ENCODE peak calls at places on chromosomes 16 and 17, in nine cellular contexts. U, E, R, A, S, X, G, J and C are unnamed samples.

GRCh38 chr17:596287-596686 is 118.4 kb downstream of the VPS53 start:
- DNase-seq in U (no peak), E (peak), R (peak), A (no peak), S (no peak), X (no peak), G (no peak), J (no peak), C (peak)

GRCh38 chr17:1154704-1155103 is 25.1 kb downstream of the ABR start:
- DNase-seq in U (peak), E (no peak), R (no peak), A (no peak), S (no peak), X (peak), G (no peak), J (no peak), C (no peak)

GRCh38 chr17:57902800-57903759 is 52.1 kb downstream of the CUEDC1 start:
- DNase-seq in U (peak), E (peak), R (peak), A (peak), S (peak), X (peak), G (no peak), J (peak), C (peak)

GRCh38 chr17:51154176-51154575 is 817 bp downstream of the NME1 start:
- DNase-seq in U (no peak), E (peak), R (no peak), A (peak), S (no peak), X (no peak), G (no peak), J (no peak), C (peak)

GRCh38 chr17:64992325-64992802 is 64.2 kb downstream of the GNA13 start:
- DNase-seq in U (no peak), E (peak), R (peak), A (no peak), S (no peak), X (no peak), G (no peak), J (no peak), C (peak)

GRCh38 chr16:30066882-30067583 is 1.5 kb downstream of the ALDOA start:
- DNase-seq in U (peak), E (no peak), R (peak), A (no peak), S (no peak), X (no peak), G (no peak), J (peak), C (no peak)

GRCh38 chr17:56815711-56816110 is 18.0 kb downstream of the C17orf67 start:
- DNase-seq in U (no peak), E (peak), R (no peak), A (no peak), S (peak), X (no peak), G (no peak), J (no peak), C (no peak)

GRCh38 chr16:14301150-14302030 is 230.3 kb downstream of the MRTFB start:
- DNase-seq in U (no peak), E (no peak), R (peak), A (no peak), S (no peak), X (no peak), G (no peak), J (no peak), C (peak)

GRCh38 chr17:48155889-48156670 is 48.5 kb downstream of the SNX11 start:
- DNase-seq in U (no peak), E (no peak), R (no peak), A (no peak), S (no peak), X (no peak), G (no peak), J (no peak), C (no peak)

GRCh38 chr16:74591914-74592650 is 14.8 kb downstream of the GLG1 start:
- DNase-seq in U (no peak), E (no peak), R (no peak), A (no peak), S (no peak), X (no peak), G (no peak), J (peak), C (no peak)

GRCh38 chr16:88739139-88739974 is 33.1 kb downstream of the CTU2 start:
- DNase-seq in U (no peak), E (no peak), R (no peak), A (no peak), S (no peak), X (no peak), G (no peak), J (no peak), C (no peak)
- H3K27ac ChIP-seq in U (no peak), E (no peak), R (no peak), A (no peak), S (peak), X (no peak), G (no peak), J (no peak), C (no peak)

DNA sequence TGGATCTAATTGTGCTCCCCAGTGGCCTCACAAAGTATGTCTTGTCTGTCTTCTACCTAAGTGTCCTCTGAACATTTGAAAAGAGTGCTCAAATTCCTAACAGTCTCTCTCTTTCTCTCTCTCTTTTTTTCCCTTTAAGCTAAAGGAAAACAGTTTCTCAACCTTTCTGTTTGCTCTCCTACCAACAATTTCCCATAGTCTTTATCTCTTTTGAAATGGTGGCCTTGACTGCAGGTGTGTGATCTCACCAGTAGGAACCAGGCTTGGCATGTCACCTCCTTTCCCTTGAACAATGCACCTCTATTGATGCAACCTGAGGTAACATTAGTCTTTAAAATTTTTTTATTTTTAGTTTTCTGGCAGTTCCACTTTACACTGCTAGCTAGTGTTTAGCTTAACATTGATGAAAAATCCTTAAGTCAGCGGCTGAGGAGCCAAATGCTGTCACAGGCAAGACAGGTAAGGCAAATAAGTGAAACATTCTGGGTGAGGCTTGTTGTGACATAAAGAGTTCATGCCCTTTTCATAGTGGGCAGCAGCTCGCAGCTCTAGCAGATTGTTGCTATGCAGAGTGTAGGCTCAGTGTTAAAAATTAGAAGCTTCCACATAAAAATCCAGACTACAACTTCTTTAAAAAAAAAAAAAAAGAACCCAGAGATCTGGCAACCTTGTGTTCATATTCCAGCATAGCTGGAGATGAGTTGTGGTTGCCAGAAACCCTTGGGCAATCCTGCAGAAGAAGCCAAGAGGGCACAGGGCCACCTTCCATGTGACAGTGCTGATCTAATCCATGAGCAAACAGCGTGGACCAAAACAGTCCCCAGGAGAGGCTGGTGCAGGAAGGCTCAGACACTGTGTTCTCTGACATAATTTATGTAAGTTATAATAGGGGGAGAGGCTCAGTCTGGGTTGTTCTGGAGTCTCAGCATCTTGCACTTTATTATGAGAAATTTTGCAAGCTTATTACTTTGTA is 273.6 kb downstream of the HAPSTR1 start:
- DNase-seq in U (peak), E (no peak), R (peak), A (no peak), S (peak), X (peak), G (no peak), J (peak), C (no peak)
- H3K27ac ChIP-seq in U (peak), E (no peak), R (peak), A (no peak), S (peak), X (peak), G (no peak), J (peak), C (no peak)

GRCh38 chr16:69410285-69410990 is 14.0 kb upstream of the CYB5B start:
- DNase-seq in U (no peak), E (peak), R (peak), A (no peak), S (no peak), X (no peak), G (no peak), J (no peak), C (no peak)
- H3K27ac ChIP-seq in U (no peak), E (peak), R (peak), A (no peak), S (peak), X (no peak), G (no peak), J (no peak), C (peak)

GRCh38 chr17:43382776-43383175 is 16.0 kb upstream of the ARL4D start:
- DNase-seq in U (no peak), E (no peak), R (no peak), A (no peak), S (no peak), X (no peak), G (no peak), J (no peak), C (no peak)

GRCh38 chr17:43381621-43382020 is 17.2 kb upstream of the ARL4D start:
- DNase-seq in U (no peak), E (no peak), R (peak), A (no peak), S (no peak), X (no peak), G (no peak), J (no peak), C (no peak)

GRCh38 chr17:43378766-43379165 is 20.0 kb upstream of the ARL4D start:
- DNase-seq in U (no peak), E (no peak), R (no peak), A (no peak), S (no peak), X (no peak), G (no peak), J (peak), C (no peak)

GRCh38 chr17:43381204-43381603 is 17.6 kb upstream of the ARL4D start:
- DNase-seq in U (no peak), E (no peak), R (no peak), A (no peak), S (no peak), X (no peak), G (no peak), J (peak), C (no peak)

GRCh38 chr17:43380307-43380706 is 18.5 kb upstream of the ARL4D start:
- DNase-seq in U (no peak), E (no peak), R (no peak), A (no peak), S (no peak), X (no peak), G (no peak), J (no peak), C (no peak)
- H3K27ac ChIP-seq in U (no peak), E (no peak), R (no peak), A (no peak), S (no peak), X (no peak), G (no peak), J (no peak), C (no peak)

DNA sequence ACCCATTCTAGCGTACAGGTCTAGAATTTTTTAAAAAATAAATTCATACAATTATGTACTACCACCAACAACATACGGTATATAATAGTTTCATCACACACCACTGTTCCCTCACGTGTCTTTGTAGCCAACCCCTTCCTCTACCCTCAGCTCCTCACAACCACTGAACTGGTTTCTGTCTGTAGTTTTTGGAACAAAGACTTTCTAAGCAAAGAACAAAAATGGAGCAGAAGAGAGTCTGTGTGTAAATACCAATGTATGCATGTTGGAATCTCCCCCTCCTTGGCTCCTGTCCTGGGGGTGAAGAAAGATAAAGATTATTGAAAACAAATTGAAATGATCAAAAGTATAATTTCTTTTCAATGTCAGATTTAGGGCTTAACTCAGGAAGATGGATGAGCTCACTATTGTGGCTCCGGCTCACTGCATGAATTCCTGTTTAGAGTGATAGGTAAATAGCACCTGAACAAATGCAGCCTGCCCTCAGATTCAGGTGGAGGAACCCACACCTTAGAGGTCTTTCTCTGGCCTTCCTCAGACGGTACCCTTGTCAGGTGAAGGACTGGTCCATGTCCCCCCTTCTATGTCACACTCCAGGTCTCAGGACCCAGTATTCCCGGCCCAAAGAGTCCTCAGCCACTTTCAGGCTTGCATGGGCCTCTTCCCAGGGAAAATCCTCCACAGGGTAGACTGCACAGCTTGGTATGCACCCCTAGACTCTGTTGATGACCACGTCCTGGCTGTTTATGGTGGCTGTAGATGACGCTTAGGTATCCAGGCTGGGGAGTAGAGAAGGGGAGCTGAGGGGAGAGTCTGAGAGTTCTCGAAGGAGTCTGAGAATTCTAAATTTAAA is 32.1 kb upstream of the CCR7 start:
- DNase-seq in U (no peak), E (no peak), R (no peak), A (no peak), S (peak), X (no peak), G (no peak), J (no peak), C (no peak)
- H3K27ac ChIP-seq in U (no peak), E (no peak), R (no peak), A (no peak), S (no peak), X (no peak), G (no peak), J (peak), C (no peak)

GRCh38 chr16:1465567-1465915 is 9.3 kb downstream of the CLCN7 start:
- DNase-seq in U (no peak), E (no peak), R (no peak), A (no peak), S (no peak), X (no peak), G (no peak), J (no peak), C (no peak)

GRCh38 chr16:1468456-1468855 is 6.4 kb downstream of the CLCN7 start:
- DNase-seq in U (no peak), E (no peak), R (peak), A (no peak), S (no peak), X (no peak), G (no peak), J (no peak), C (no peak)

GRCh38 chr16:1464894-1465566 is 9.8 kb downstream of the CLCN7 start:
- DNase-seq in U (no peak), E (no peak), R (no peak), A (no peak), S (no peak), X (no peak), G (no peak), J (no peak), C (no peak)

GRCh38 chr16:1466054-1466453 is 8.8 kb downstream of the CLCN7 start:
- DNase-seq in U (no peak), E (no peak), R (no peak), A (no peak), S (no peak), X (no peak), G (no peak), J (no peak), C (no peak)

GRCh38 chr16:1466968-1467521 is 7.8 kb downstream of the CLCN7 start:
- DNase-seq in U (no peak), E (peak), R (peak), A (no peak), S (no peak), X (no peak), G (no peak), J (no peak), C (no peak)
- H3K27ac ChIP-seq in U (no peak), E (no peak), R (peak), A (no peak), S (no peak), X (no peak), G (no peak), J (no peak), C (no peak)

DNA sequence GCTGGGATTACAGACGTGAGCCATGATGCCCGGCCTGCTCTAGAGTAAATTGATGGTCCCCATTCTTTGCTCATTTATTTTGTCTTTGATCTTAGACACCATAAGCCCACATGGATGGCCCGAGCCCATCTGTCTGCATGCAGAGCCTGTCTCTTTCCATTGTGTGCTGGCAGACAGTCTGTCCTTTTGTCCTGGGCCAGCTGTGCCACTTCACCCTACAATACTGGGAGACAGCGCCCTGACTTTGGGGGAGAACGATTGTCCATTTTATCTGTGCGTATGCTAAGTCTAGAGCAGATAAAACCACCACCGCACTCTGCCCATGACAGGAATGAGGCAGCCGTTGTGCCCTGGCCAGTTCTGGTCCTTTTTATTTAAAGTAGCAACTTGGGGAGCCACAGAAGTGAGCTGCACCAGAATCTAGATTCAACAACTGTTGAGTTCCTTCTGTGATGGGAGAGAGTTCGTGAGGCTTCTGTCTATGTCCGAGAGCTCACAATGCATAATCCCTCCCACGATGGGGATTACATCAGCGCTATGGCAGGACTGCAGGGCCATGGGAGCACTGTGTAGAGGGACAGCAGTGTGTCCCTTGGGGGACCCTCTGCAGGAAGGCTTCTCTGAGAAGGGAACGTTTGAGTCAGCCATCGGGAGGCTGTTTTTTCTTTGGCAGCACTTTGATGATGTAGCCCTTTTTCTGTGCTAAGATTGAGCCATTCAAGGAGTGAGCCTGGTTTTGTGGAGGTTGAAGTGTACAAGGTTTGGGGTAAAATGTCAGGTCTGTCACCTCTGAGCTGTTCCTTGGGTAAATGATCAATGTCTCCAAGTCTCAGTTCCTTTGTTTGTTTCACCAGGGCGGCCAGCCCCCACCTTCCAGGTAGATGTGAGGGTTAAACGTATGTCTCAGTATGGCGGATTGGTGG is 13.0 kb downstream of the SNX29 start:
- DNase-seq in U (peak), E (no peak), R (no peak), A (no peak), S (no peak), X (no peak), G (no peak), J (no peak), C (no peak)
- H3K27ac ChIP-seq in U (peak), E (no peak), R (no peak), A (no peak), S (no peak), X (no peak), G (no peak), J (no peak), C (no peak)